ENCODE peak calls at places on chromosomes 12 and 14, in four cellular contexts. D is thyroid gland, W is mucosa of descending colon, J is adrenal gland. N is an unnamed sample.

GRCh38 chr14:101474563-101475467 is 86.5 kb upstream of the DIO3 start:
- DNase-seq in D (no peak), W (no peak), J (peak; percentile 16), N (peak; percentile 39)

GRCh38 chr12:55930771-55931316 is at the start of gene DGKA:
- DNase-seq in D (peak; percentile 27), W (peak; percentile 87), J (no peak), N (peak; percentile 90)

GRCh38 chr12:127306604-127307215 is 960.3 kb upstream of the TMEM132C start:
- DNase-seq in D (no peak), W (no peak), J (no peak), N (no peak)

GRCh38 chr14:94540031-94540794 is 21.0 kb upstream of the SERPINA4 start:
- DNase-seq in D (no peak), W (no peak), J (peak; percentile 26), N (no peak)

GRCh38 chr12:22709292-22709691 is 84.3 kb downstream of the ETNK1 start:
- DNase-seq in D (no peak), W (no peak), J (no peak), N (no peak)

GRCh38 chr14:49427117-49427516 is 159.1 kb downstream of the RPS29 start:
- DNase-seq in D (no peak), W (no peak), J (no peak), N (no peak)

GRCh38 chr12:101001669-101002068 is 207.1 kb downstream of the ANO4 start:
- DNase-seq in D (no peak), W (no peak), J (no peak), N (no peak)

GRCh38 chr14:55864890-55865655 is 253.1 kb upstream of the PELI2 start:
- DNase-seq in D (no peak), W (no peak), J (no peak), N (no peak)

GRCh38 chr14:67411375-67411774 is 590 bp downstream of the PLEK2 start:
- DNase-seq in D (no peak), W (no peak), J (no peak), N (no peak)

GRCh38 chr14:82621881-82622450 is 1088.3 kb upstream of the SEL1L start:
- DNase-seq in D (no peak), W (no peak), J (no peak), N (no peak)

GRCh38 chr14:102295301-102295700 is 9.7 kb downstream of the MOK start:
- DNase-seq in D (no peak), W (no peak), J (no peak), N (no peak)

GRCh38 chr14:57009585-57010515 is 199.6 kb upstream of the OTX2 start:
- DNase-seq in D (no peak), W (no peak), J (no peak), N (no peak)

GRCh38 chr12:123973552-123974341 is 732 bp downstream of the ZNF664 start:
- DNase-seq in D (peak; percentile 58), W (peak; percentile 71), J (peak; percentile 64), N (peak; percentile 88)

GRCh38 chr12:124518051-124518932 is 49.1 kb downstream of the NCOR2 start:
- DNase-seq in D (peak; percentile 99), W (peak; percentile 94), J (peak; percentile 98), N (no peak)

DNA sequence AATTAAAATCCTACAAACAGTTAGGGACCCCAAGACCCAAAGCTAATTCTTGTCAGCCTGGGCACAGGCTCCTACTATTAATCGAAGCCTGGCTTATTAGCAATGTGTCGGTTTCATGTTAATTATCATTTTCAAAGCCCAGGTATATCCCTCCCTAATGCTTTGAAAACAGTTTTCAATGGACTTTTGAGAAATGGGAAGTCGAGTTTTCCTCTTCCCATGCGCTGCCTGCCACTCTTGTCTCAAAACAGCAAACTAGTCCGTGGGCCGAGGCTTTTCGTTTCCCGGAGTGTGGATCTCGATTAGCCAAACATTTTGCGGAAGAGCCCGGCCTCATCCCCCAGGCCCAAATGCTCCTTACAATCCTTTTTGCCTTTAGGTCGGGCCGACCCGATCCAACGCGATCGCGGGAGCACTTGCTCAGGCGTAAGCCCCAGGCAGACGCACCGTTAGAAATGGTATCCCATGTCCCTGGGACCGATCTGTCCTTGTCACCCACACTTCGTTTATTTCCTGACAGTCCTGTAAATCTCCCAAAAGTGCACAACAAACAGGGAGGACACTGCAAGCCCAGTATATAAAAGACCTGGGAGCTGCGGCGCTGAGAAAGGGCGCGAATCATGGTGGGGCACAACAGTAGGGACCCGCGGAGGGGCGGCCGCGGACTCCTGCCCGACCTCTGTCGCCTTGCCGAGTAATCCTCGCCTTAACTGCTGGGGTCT is 1.5 kb downstream of the SIX6 start:
- DNase-seq in D (no peak), W (peak; percentile 40), J (no peak), N (no peak)
- H3K4me3 ChIP-seq in D (no peak overlapping the region), W (no peak overlapping the region), J (no peak overlapping the region), N (no peak overlapping the region)

GRCh38 chr12:18165889-18166288 is 75.9 kb upstream of the RERGL start:
- DNase-seq in D (no peak), W (no peak), J (no peak), N (no peak)
- H3K4me3 ChIP-seq in D (no peak overlapping the region), W (no peak overlapping the region), J (no peak overlapping the region), N (no peak overlapping the region)

GRCh38 chr12:119153477-119154434 is 25.0 kb upstream of the HSPB8 start:
- DNase-seq in D (peak; percentile 82), W (no peak), J (peak; percentile 38), N (peak; percentile 72)
- H3K4me3 ChIP-seq in D (no peak overlapping the region), W (no peak overlapping the region), J (no peak overlapping the region), N (no peak overlapping the region)

DNA sequence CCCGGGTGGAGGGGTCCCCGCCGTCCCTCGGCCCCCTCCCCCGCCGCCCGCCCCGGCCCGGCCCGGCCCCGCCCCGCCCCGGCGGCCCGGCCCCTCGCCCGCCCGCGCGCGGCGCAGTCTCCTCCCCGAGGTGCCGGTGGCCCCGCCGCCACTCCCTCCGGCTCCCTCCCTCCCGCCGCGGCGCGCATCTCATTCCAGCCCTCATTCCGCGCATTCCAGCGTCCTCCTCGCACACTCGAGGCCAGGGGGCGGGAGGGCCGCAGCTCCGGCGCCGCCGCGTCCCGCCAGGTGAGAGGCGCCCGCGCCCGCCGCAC is at the start of gene TEAD4:
- DNase-seq in D (peak; percentile 95), W (peak; percentile 76), J (peak; percentile 44), N (no peak)
- H3K4me3 ChIP-seq in D (peak within 1 kb of the TSS; percentile 54), W (peak within 1 kb of the TSS; percentile 24), J (peak within 1 kb of the TSS; percentile 19), N (peak within 1 kb of the TSS; percentile 44)

GRCh38 chr12:111112699-111113098 is 192.3 kb upstream of the MYL2 start:
- DNase-seq in D (no peak), W (no peak), J (no peak), N (no peak)
- H3K4me3 ChIP-seq in D (no peak overlapping the region), W (no peak overlapping the region), J (no peak overlapping the region), N (no peak overlapping the region)

GRCh38 chr14:71271166-71271945 is 364.1 kb downstream of the PCNX1 start:
- DNase-seq in D (no peak), W (no peak), J (no peak), N (no peak)
- H3K4me3 ChIP-seq in D (no peak overlapping the region), W (no peak overlapping the region), J (no peak overlapping the region), N (no peak overlapping the region)

GRCh38 chr14:80941241-80942157 is at the start of gene CEP128:
- DNase-seq in D (peak; percentile 96), W (peak; percentile 94), J (peak; percentile 94), N (peak; percentile 96)

GRCh38 chr14:80944861-80945617 is 3.5 kb upstream of the CEP128 start:
- DNase-seq in D (no peak), W (no peak), J (no peak), N (no peak)

GRCh38 chr14:80940146-80940545 is 1.4 kb downstream of the CEP128 start:
- DNase-seq in D (no peak), W (no peak), J (no peak), N (no peak)

GRCh38 chr14:80946187-80946586 is 4.6 kb upstream of the CEP128 start:
- DNase-seq in D (no peak), W (no peak), J (no peak), N (no peak)

GRCh38 chr14:80942158-80942738 is 710 bp upstream of the CEP128 start:
- DNase-seq in D (no peak), W (no peak), J (no peak), N (no peak)
- H3K4me3 ChIP-seq in D (peak overlapping the region; percentile 51), W (no peak overlapping the region), J (peak overlapping the region; percentile 75), N (peak overlapping the region; percentile 59)

DNA sequence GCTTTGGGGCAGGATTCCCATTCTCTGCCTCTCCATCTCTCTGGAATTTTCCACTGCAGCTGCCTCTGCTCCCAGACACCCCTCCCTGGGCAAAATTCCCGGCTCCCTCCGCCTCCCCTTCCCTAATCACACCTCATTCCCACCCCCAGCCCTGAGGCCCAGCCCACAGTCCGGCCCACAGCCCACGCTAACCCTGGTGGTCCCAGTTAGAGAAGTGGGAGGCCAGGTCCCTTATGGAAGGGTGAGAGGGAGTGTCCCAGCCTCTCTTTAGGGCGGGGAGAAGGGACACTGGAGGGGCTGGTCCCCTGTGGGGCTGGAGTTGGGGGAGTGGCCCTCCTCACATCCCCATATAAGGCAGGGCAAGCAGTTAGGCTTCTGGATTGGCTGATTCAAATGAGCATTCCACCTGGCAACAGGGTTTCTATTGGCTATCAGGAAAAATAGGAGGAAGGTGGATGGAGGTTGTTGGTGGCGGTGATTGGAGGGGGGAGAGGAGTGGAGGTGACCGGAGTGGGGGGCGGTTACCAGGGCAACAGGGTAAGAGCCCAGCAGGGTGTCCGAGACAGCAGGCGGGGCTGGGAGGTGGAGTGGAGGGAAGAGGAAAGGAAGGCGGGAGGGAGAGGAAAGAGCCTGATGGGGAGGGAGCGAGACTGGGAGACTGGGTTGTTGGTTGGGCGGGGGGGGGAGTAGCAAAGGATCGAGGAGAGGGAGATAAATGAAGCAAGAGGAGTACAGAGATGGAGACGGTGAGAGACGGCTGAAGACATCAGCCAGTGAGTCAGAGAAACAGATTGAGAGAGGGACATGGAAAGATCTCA is 1.9 kb upstream of the PTMS start:
- DNase-seq in D (peak; percentile 97), W (peak; percentile 92), J (peak; percentile 90), N (peak; percentile 85)
- H3K4me3 ChIP-seq in D (peak overlapping the region; percentile 25), W (no peak overlapping the region), J (no peak overlapping the region), N (peak overlapping the region; percentile 47)